ENCODE peak calls at places on chromosomes 16 and 17, in six cellular contexts. Y, F, X, N, B and R are unnamed samples.

GRCh38 chr17:19712436-19713004 is 3.9 kb downstream of the SLC47A2 start:
- DNase-seq in Y (no peak), F (no peak), X (no peak), N (no peak), B (no peak), R (no peak)

GRCh38 chr17:16406742-16407674 is 8.4 kb upstream of the TRPV2 start:
- DNase-seq in Y (peak; percentile 43), F (peak; percentile 67), X (peak; percentile 86), N (peak; percentile 32), B (no peak), R (no peak)

GRCh38 chr17:73623247-73623646 is 21.0 kb downstream of the SDK2 start:
- DNase-seq in Y (no peak), F (no peak), X (no peak), N (no peak), B (no peak), R (no peak)

GRCh38 chr17:8453326-8453725 is 17.6 kb downstream of the NDEL1 start:
- DNase-seq in Y (no peak), F (no peak), X (no peak), N (no peak), B (no peak), R (no peak)

GRCh38 chr17:75224983-75225382 is 19.5 kb downstream of the NUP85 start:
- DNase-seq in Y (no peak), F (no peak), X (no peak), N (no peak), B (no peak), R (no peak)

GRCh38 chr17:77388384-77389306 is 247.9 kb downstream of the SEC14L1 start:
- DNase-seq in Y (no peak), F (no peak), X (no peak), N (no peak), B (no peak), R (no peak)

GRCh38 chr17:55275894-55276804 is 11.4 kb downstream of the HLF start:
- DNase-seq in Y (no peak), F (peak; percentile 32), X (no peak), N (no peak), B (no peak), R (no peak)

GRCh38 chr17:76700627-76701470 is 9.9 kb downstream of the MXRA7 start:
- DNase-seq in Y (no peak), F (peak; percentile 72), X (peak; percentile 81), N (no peak), B (peak; percentile 42), R (no peak)

GRCh38 chr17:17971431-17972125 is 622 bp downstream of the TOM1L2 start:
- DNase-seq in Y (no peak), F (peak; percentile 46), X (peak; percentile 72), N (no peak), B (peak; percentile 46), R (peak; percentile 45)

GRCh38 chr17:67629963-67630320 is 87.8 kb upstream of the NOL11 start:
- DNase-seq in Y (no peak), F (no peak), X (no peak), N (no peak), B (peak; percentile 26), R (no peak)

GRCh38 chr17:12743046-12743445 is 46.3 kb upstream of the ARHGAP44 start:
- DNase-seq in Y (no peak), F (no peak), X (no peak), N (no peak), B (peak; percentile 13), R (no peak)

GRCh38 chr16:1996175-1996574 is 6.4 kb downstream of the SYNGR3 start:
- DNase-seq in Y (no peak), F (no peak), X (no peak), N (no peak), B (no peak), R (no peak)

GRCh38 chr16:1724491-1724890 is 18.5 kb downstream of the MAPK8IP3 start:
- DNase-seq in Y (no peak), F (no peak), X (no peak), N (no peak), B (no peak), R (no peak)

GRCh38 chr17:9026741-9027140 is 5.4 kb downstream of the NTN1 start:
- DNase-seq in Y (no peak), F (no peak), X (no peak), N (no peak), B (no peak), R (no peak)

GRCh38 chr17:78197147-78197830 is 10.1 kb downstream of the AFMID start:
- DNase-seq in Y (no peak), F (no peak), X (no peak), N (no peak), B (peak; percentile 56), R (no peak)

GRCh38 chr16:62644030-62644812 is 608.0 kb upstream of the CDH8 start:
- DNase-seq in Y (no peak), F (no peak), X (peak; percentile 16), N (no peak), B (no peak), R (no peak)

GRCh38 chr17:80519091-80519781 is 25.4 kb upstream of the RPTOR start:
- DNase-seq in Y (no peak), F (no peak), X (no peak), N (no peak), B (no peak), R (no peak)

GRCh38 chr17:49196520-49196919 is 13.9 kb downstream of the GNGT2 start:
- DNase-seq in Y (no peak), F (no peak), X (no peak), N (no peak), B (no peak), R (no peak)

GRCh38 chr17:73749337-73749807 is 105.1 kb upstream of the SDK2 start:
- DNase-seq in Y (no peak), F (no peak), X (no peak), N (no peak), B (no peak), R (peak; percentile 36)

GRCh38 chr16:84640145-84640544 is 8.2 kb upstream of the KLHL36 start:
- DNase-seq in Y (no peak), F (no peak), X (no peak), N (no peak), B (no peak), R (no peak)

GRCh38 chr16:984736-985135 is 3.2 kb downstream of the SOX8 start:
- DNase-seq in Y (no peak), F (no peak), X (no peak), N (no peak), B (no peak), R (no peak)

GRCh38 chr16:53609536-53609935 is 94.1 kb downstream of the RPGRIP1L start:
- DNase-seq in Y (no peak), F (no peak), X (no peak), N (no peak), B (no peak), R (no peak)

GRCh38 chr17:4980644-4981216 is 6.7 kb downstream of the CAMTA2 start:
- DNase-seq in Y (no peak), F (no peak), X (no peak), N (peak; percentile 66), B (peak; percentile 66), R (peak; percentile 45)

GRCh38 chr17:7745748-7746470 is 28.4 kb downstream of the DNAH2 start:
- DNase-seq in Y (no peak), F (peak; percentile 29), X (no peak), N (no peak), B (peak; percentile 15), R (peak; percentile 18)

GRCh38 chr17:81287741-81288430 is 7.2 kb downstream of the SLC38A10 start:
- DNase-seq in Y (no peak), F (no peak), X (no peak), N (no peak), B (no peak), R (no peak)

GRCh38 chr17:27760069-27760885 is 40.1 kb downstream of the NOS2 start:
- DNase-seq in Y (no peak), F (peak; percentile 73), X (peak; percentile 65), N (peak; percentile 70), B (peak; percentile 69), R (peak; percentile 59)

GRCh38 chr17:2853722-2854580 is 57.7 kb downstream of the RAP1GAP2 start:
- DNase-seq in Y (no peak), F (no peak), X (peak; percentile 42), N (peak; percentile 58), B (peak; percentile 76), R (no peak)

GRCh38 chr16:57023541-57024249 is 34.3 kb downstream of the NLRC5 start:
- DNase-seq in Y (no peak), F (no peak), X (no peak), N (no peak), B (no peak), R (no peak)
- TF ChIP-seq POLR2A in Y (no peak), F (no peak), X (no peak), N (no peak), B (no peak), R (no peak)

GRCh38 chr17:38799501-38800236 is at the start of gene PIP4K2B:
- DNase-seq in Y (peak; percentile 91), F (peak; percentile 96), X (peak; percentile 96), N (peak; percentile 97), B (peak; percentile 98), R (peak; percentile 97)
- TF ChIP-seq POLR2A in Y (peak; percentile 88), F (peak; percentile 46), X (peak; percentile 57), N (peak; percentile 88), B (peak; percentile 64), R (peak; percentile 55)

GRCh38 chr17:82452162-82452561 is 1.6 kb upstream of the CYBC1 start:
- DNase-seq in Y (no peak), F (no peak), X (no peak), N (no peak), B (no peak), R (no peak)

GRCh38 chr17:82449883-82450356 is 632 bp downstream of the CYBC1 start:
- DNase-seq in Y (no peak), F (no peak), X (no peak), N (no peak), B (no peak), R (no peak)

GRCh38 chr17:82446649-82447048 is 3.9 kb downstream of the CYBC1 start:
- DNase-seq in Y (no peak), F (no peak), X (no peak), N (no peak), B (no peak), R (no peak)

GRCh38 chr17:82450357-82451106 is at the start of gene CYBC1:
- DNase-seq in Y (peak; percentile 63), F (peak; percentile 95), X (peak; percentile 94), N (peak; percentile 91), B (peak; percentile 94), R (peak; percentile 97)

DNA sequence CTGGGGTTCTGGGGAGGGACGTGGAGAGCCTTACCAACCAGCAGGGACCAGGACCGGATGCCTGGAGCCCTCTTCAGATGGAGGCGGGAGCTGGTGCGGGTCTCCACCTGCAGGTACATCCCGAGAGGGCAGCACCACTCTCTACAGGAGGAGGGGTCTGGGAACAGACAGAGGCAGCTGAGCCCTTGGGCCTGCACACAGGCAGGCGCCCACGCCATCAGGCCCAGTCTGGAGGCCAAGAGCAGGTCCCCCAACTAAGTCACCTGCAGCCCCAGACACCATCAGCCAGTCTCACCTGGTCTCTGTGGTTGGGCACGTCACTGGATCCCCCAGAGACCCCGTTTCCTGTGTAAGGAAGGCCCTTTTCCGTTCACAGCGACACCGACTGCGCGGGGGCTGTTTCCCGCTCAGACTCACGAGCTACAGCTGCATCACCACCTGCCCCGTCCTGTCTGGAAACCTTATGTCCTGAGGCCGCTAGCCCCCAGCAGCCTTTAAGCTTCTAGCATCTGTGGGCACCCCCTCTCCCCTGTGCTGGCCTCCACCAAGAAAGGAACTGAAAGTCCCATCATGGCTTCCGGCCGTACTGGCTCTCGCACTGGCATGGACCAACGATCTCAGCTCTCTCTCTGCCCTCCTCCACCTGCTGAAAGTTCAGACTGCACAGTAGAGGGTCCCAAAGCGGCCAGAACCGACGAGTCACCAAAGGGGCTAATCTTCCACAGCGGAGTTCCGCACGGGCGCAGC is 1.2 kb downstream of the CYBC1 start:
- DNase-seq in Y (peak; percentile 65), F (no peak), X (peak; percentile 71), N (no peak), B (peak; percentile 27), R (peak; percentile 31)
- TF ChIP-seq POLR2A in Y (peak; percentile 92), F (no peak), X (no peak), N (no peak), B (peak; percentile 29), R (no peak)

GRCh38 chr16:50152807-50153647 is at the start of gene TENT4B:
- DNase-seq in Y (peak; percentile 57), F (peak; percentile 89), X (peak; percentile 91), N (peak; percentile 97), B (peak; percentile 84), R (peak; percentile 89)
- TF ChIP-seq POLR2A in Y (peak; percentile 94), F (peak; percentile 90), X (peak; percentile 74), N (peak; percentile 95), B (peak; percentile 86), R (peak; percentile 56)